ENCODE peak calls at places on chromosomes 1 and 21, in six cellular contexts. One of them, this sample, is unnamed.

GRCh38 chr21:25637846-25638245 is 1.2 kb upstream of the JAM2 start:
- DNase-seq in A549: no peak
- DNase-seq in endothelial cell of umbilical vein: no peak
- DNase-seq in HepG2: no peak
- DNase-seq in K562: no peak
- DNase-seq in GM12878: no peak
- DNase-seq in this sample: no peak

GRCh38 chr21:44932366-44933181 is 7.3 kb upstream of the SLX9 start:
- DNase-seq in A549: no peak
- DNase-seq in endothelial cell of umbilical vein: no peak
- DNase-seq in HepG2: no peak
- DNase-seq in K562: peak
- DNase-seq in GM12878: no peak
- DNase-seq in this sample: peak

GRCh38 chr1:108050134-108050533 is 85.2 kb upstream of the VAV3 start:
- DNase-seq in A549: no peak
- DNase-seq in endothelial cell of umbilical vein: peak
- DNase-seq in HepG2: no peak
- DNase-seq in K562: no peak
- DNase-seq in GM12878: no peak
- DNase-seq in this sample: peak

GRCh38 chr1:7317888-7318287 is 453.2 kb upstream of the VAMP3 start:
- DNase-seq in A549: no peak
- DNase-seq in endothelial cell of umbilical vein: no peak
- DNase-seq in HepG2: no peak
- DNase-seq in K562: no peak
- DNase-seq in GM12878: no peak
- DNase-seq in this sample: no peak

GRCh38 chr1:29550119-29550841 is 314.0 kb downstream of the PTPRU start:
- DNase-seq in A549: no peak
- DNase-seq in endothelial cell of umbilical vein: no peak
- DNase-seq in HepG2: no peak
- DNase-seq in K562: no peak
- DNase-seq in GM12878: no peak
- DNase-seq in this sample: no peak

GRCh38 chr1:40650075-40650474 is 15.4 kb downstream of the RIMS3 start:
- DNase-seq in A549: no peak
- DNase-seq in endothelial cell of umbilical vein: no peak
- DNase-seq in HepG2: peak
- DNase-seq in K562: peak
- DNase-seq in GM12878: no peak
- DNase-seq in this sample: peak

GRCh38 chr1:30847358-30847972 is 61.1 kb downstream of the SDC3 start:
- DNase-seq in A549: no peak
- DNase-seq in endothelial cell of umbilical vein: peak
- DNase-seq in HepG2: peak
- DNase-seq in K562: peak
- DNase-seq in GM12878: no peak
- DNase-seq in this sample: no peak

GRCh38 chr1:98344726-98345125 is 316.8 kb upstream of the SNX7 start:
- DNase-seq in A549: no peak
- DNase-seq in endothelial cell of umbilical vein: peak
- DNase-seq in HepG2: no peak
- DNase-seq in K562: no peak
- DNase-seq in GM12878: no peak
- DNase-seq in this sample: no peak

GRCh38 chr1:232515706-232516105 is 114.2 kb downstream of the SIPA1L2 start:
- DNase-seq in A549: no peak
- DNase-seq in endothelial cell of umbilical vein: no peak
- DNase-seq in HepG2: no peak
- DNase-seq in K562: no peak
- DNase-seq in GM12878: no peak
- DNase-seq in this sample: no peak

GRCh38 chr1:7022058-7022457 is 236.8 kb downstream of the CAMTA1 start:
- DNase-seq in A549: no peak
- DNase-seq in endothelial cell of umbilical vein: no peak
- DNase-seq in HepG2: no peak
- DNase-seq in K562: no peak
- DNase-seq in GM12878: no peak
- DNase-seq in this sample: no peak

GRCh38 chr1:119010201-119010600 is 22.1 kb upstream of the TBX15 start:
- DNase-seq in A549: no peak
- DNase-seq in endothelial cell of umbilical vein: no peak
- DNase-seq in HepG2: no peak
- DNase-seq in K562: no peak
- DNase-seq in GM12878: no peak
- DNase-seq in this sample: no peak

GRCh38 chr1:203805689-203806088 is 10.3 kb downstream of the ZBED6 start:
- DNase-seq in A549: no peak
- DNase-seq in endothelial cell of umbilical vein: no peak
- DNase-seq in HepG2: no peak
- DNase-seq in K562: no peak
- DNase-seq in GM12878: no peak
- DNase-seq in this sample: no peak

GRCh38 chr1:16721871-16722641 is 18.3 kb upstream of the RNU1-4 start:
- DNase-seq in A549: no peak
- DNase-seq in endothelial cell of umbilical vein: peak
- DNase-seq in HepG2: no peak
- DNase-seq in K562: peak
- DNase-seq in GM12878: no peak
- DNase-seq in this sample: no peak

GRCh38 chr1:103218821-103219220 is 110.5 kb upstream of the COL11A1 start:
- DNase-seq in A549: no peak
- DNase-seq in endothelial cell of umbilical vein: no peak
- DNase-seq in HepG2: no peak
- DNase-seq in K562: no peak
- DNase-seq in GM12878: no peak
- DNase-seq in this sample: no peak

GRCh38 chr1:87972818-87973217 is 644.1 kb downstream of the LMO4 start:
- DNase-seq in A549: no peak
- DNase-seq in endothelial cell of umbilical vein: no peak
- DNase-seq in HepG2: no peak
- DNase-seq in K562: no peak
- DNase-seq in GM12878: no peak
- DNase-seq in this sample: no peak

GRCh38 chr1:107141491-107142369 is 891 bp downstream of the NTNG1 start:
- DNase-seq in A549: peak
- DNase-seq in endothelial cell of umbilical vein: peak
- DNase-seq in HepG2: peak
- DNase-seq in K562: peak
- DNase-seq in GM12878: no peak
- DNase-seq in this sample: peak

GRCh38 chr1:2240251-2241156 is 12.4 kb downstream of the SKI start:
- DNase-seq in A549: no peak
- DNase-seq in endothelial cell of umbilical vein: no peak
- DNase-seq in HepG2: no peak
- DNase-seq in K562: peak
- DNase-seq in GM12878: no peak
- DNase-seq in this sample: peak

GRCh38 chr1:2882968-2883696 is 81.6 kb upstream of the TTC34 start:
- DNase-seq in A549: no peak
- DNase-seq in endothelial cell of umbilical vein: no peak
- DNase-seq in HepG2: no peak
- DNase-seq in K562: no peak
- DNase-seq in GM12878: no peak
- DNase-seq in this sample: no peak

GRCh38 chr1:40306296-40306695 is 10.8 kb downstream of the COL9A2 start:
- DNase-seq in A549: no peak
- DNase-seq in endothelial cell of umbilical vein: no peak
- DNase-seq in HepG2: no peak
- DNase-seq in K562: no peak
- DNase-seq in GM12878: no peak
- DNase-seq in this sample: no peak

GRCh38 chr1:155648207-155649147 is 38.5 kb downstream of the MSTO1 start:
- DNase-seq in A549: peak
- DNase-seq in endothelial cell of umbilical vein: peak
- DNase-seq in HepG2: peak
- DNase-seq in K562: no peak
- DNase-seq in GM12878: no peak
- DNase-seq in this sample: peak

GRCh38 chr1:153750026-153750995 is 22.5 kb downstream of the INTS3 start:
- DNase-seq in A549: no peak
- DNase-seq in endothelial cell of umbilical vein: peak
- DNase-seq in HepG2: no peak
- DNase-seq in K562: peak
- DNase-seq in GM12878: no peak
- DNase-seq in this sample: no peak

GRCh38 chr1:27992271-27992670 is 32.5 kb downstream of the XKR8 start:
- DNase-seq in A549: no peak
- DNase-seq in endothelial cell of umbilical vein: peak
- DNase-seq in HepG2: no peak
- DNase-seq in K562: no peak
- DNase-seq in GM12878: no peak
- DNase-seq in this sample: peak

GRCh38 chr1:48644950-48645605 is 131.6 kb downstream of the BEND5 start:
- DNase-seq in A549: no peak
- DNase-seq in endothelial cell of umbilical vein: no peak
- DNase-seq in HepG2: no peak
- DNase-seq in K562: no peak
- DNase-seq in GM12878: no peak
- DNase-seq in this sample: no peak

GRCh38 chr1:238954865-238955264 is 431.5 kb upstream of the CHRM3 start:
- DNase-seq in A549: no peak
- DNase-seq in endothelial cell of umbilical vein: no peak
- DNase-seq in HepG2: no peak
- DNase-seq in K562: no peak
- DNase-seq in GM12878: no peak
- DNase-seq in this sample: no peak

GRCh38 chr1:61253059-61253735 is 170.8 kb downstream of the NFIA start:
- DNase-seq in A549: peak
- DNase-seq in endothelial cell of umbilical vein: peak
- DNase-seq in HepG2: peak
- DNase-seq in K562: peak
- DNase-seq in GM12878: no peak
- DNase-seq in this sample: peak

GRCh38 chr1:66575739-66576138 is 41.8 kb downstream of the SGIP1 start:
- DNase-seq in A549: no peak
- DNase-seq in endothelial cell of umbilical vein: peak
- DNase-seq in HepG2: peak
- DNase-seq in K562: no peak
- DNase-seq in GM12878: no peak
- DNase-seq in this sample: no peak

GRCh38 chr1:160127865-160128523 is 12.4 kb downstream of the ATP1A2 start:
- DNase-seq in A549: peak
- DNase-seq in endothelial cell of umbilical vein: no peak
- DNase-seq in HepG2: peak
- DNase-seq in K562: no peak
- DNase-seq in GM12878: no peak
- DNase-seq in this sample: peak

GRCh38 chr1:117671781-117672501 is 66.1 kb downstream of the TENT5C start:
- DNase-seq in A549: peak
- DNase-seq in endothelial cell of umbilical vein: peak
- DNase-seq in HepG2: peak
- DNase-seq in K562: peak
- DNase-seq in GM12878: no peak
- DNase-seq in this sample: peak

GRCh38 chr1:44594871-44595735 is 79.2 kb downstream of the TMEM53 start:
- DNase-seq in A549: peak
- DNase-seq in endothelial cell of umbilical vein: peak
- DNase-seq in HepG2: peak
- DNase-seq in K562: peak
- DNase-seq in GM12878: no peak
- DNase-seq in this sample: peak

GRCh38 chr21:38171723-38172344 is 85.0 kb upstream of the KCNJ15 start:
- DNase-seq in A549: peak
- DNase-seq in endothelial cell of umbilical vein: peak
- DNase-seq in HepG2: no peak
- DNase-seq in K562: no peak
- DNase-seq in GM12878: no peak
- DNase-seq in this sample: peak

GRCh38 chr1:85504417-85504816 is 39.5 kb upstream of the DDAH1 start:
- DNase-seq in A549: no peak
- DNase-seq in endothelial cell of umbilical vein: no peak
- DNase-seq in HepG2: no peak
- DNase-seq in K562: no peak
- DNase-seq in GM12878: no peak
- DNase-seq in this sample: no peak

GRCh38 chr1:236308827-236309226 is 27.1 kb upstream of the ERO1B start:
- DNase-seq in A549: no peak
- DNase-seq in endothelial cell of umbilical vein: no peak
- DNase-seq in HepG2: no peak
- DNase-seq in K562: no peak
- DNase-seq in GM12878: no peak
- DNase-seq in this sample: no peak

GRCh38 chr1:236307437-236307836 is 25.7 kb upstream of the ERO1B start:
- DNase-seq in A549: no peak
- DNase-seq in endothelial cell of umbilical vein: no peak
- DNase-seq in HepG2: no peak
- DNase-seq in K562: no peak
- DNase-seq in GM12878: no peak
- DNase-seq in this sample: no peak

GRCh38 chr1:236313412-236313811 is 31.7 kb upstream of the ERO1B start:
- DNase-seq in A549: no peak
- DNase-seq in endothelial cell of umbilical vein: no peak
- DNase-seq in HepG2: no peak
- DNase-seq in K562: no peak
- DNase-seq in GM12878: no peak
- DNase-seq in this sample: no peak

GRCh38 chr1:236315092-236315491 is 33.3 kb upstream of the ERO1B start:
- DNase-seq in A549: no peak
- DNase-seq in endothelial cell of umbilical vein: no peak
- DNase-seq in HepG2: no peak
- DNase-seq in K562: no peak
- DNase-seq in GM12878: no peak
- DNase-seq in this sample: no peak

GRCh38 chr1:236311040-236311439 is 29.3 kb upstream of the ERO1B start:
- DNase-seq in A549: peak
- DNase-seq in endothelial cell of umbilical vein: no peak
- DNase-seq in HepG2: peak
- DNase-seq in K562: no peak
- DNase-seq in GM12878: no peak
- DNase-seq in this sample: peak
- TF ChIP-seq CTCF in A549: no peak
- TF ChIP-seq CTCF in endothelial cell of umbilical vein: no peak
- TF ChIP-seq CTCF in HepG2: peak
- TF ChIP-seq CTCF in K562: peak
- TF ChIP-seq CTCF in GM12878: peak
- TF ChIP-seq CTCF in this sample: peak

GRCh38 chr21:34989337-34990151 is 59.6 kb downstream of the RUNX1 start:
- DNase-seq in A549: no peak
- DNase-seq in endothelial cell of umbilical vein: no peak
- DNase-seq in HepG2: no peak
- DNase-seq in K562: no peak
- DNase-seq in GM12878: no peak
- DNase-seq in this sample: no peak
- TF ChIP-seq MYC in A549: no peak
- TF ChIP-seq MYC in endothelial cell of umbilical vein: no peak
- TF ChIP-seq MYC in HepG2: no peak
- TF ChIP-seq MYC in K562: no peak
- TF ChIP-seq MYC in GM12878: no peak
- TF ChIP-seq MYC in this sample: no peak

GRCh38 chr1:14782741-14783591 is 184.5 kb downstream of the KAZN start:
- DNase-seq in A549: no peak
- DNase-seq in endothelial cell of umbilical vein: no peak
- DNase-seq in HepG2: no peak
- DNase-seq in K562: peak
- DNase-seq in GM12878: no peak
- DNase-seq in this sample: peak
- TF ChIP-seq CTCF in A549: no peak
- TF ChIP-seq CTCF in endothelial cell of umbilical vein: no peak
- TF ChIP-seq CTCF in HepG2: peak
- TF ChIP-seq CTCF in K562: peak
- TF ChIP-seq CTCF in GM12878: no peak
- TF ChIP-seq CTCF in this sample: peak

GRCh38 chr1:55124470-55124869 is 85.1 kb downstream of the PCSK9 start:
- DNase-seq in A549: no peak
- DNase-seq in endothelial cell of umbilical vein: no peak
- DNase-seq in HepG2: no peak
- DNase-seq in K562: no peak
- DNase-seq in GM12878: no peak
- DNase-seq in this sample: no peak
- TF ChIP-seq MYC in A549: no peak
- TF ChIP-seq MYC in endothelial cell of umbilical vein: no peak
- TF ChIP-seq MYC in HepG2: no peak
- TF ChIP-seq MYC in K562: no peak
- TF ChIP-seq MYC in GM12878: no peak
- TF ChIP-seq MYC in this sample: no peak